ENCODE peak calls at places on chromosome 1, in five cellular contexts. V is H4, P is body of pancreas, L is neural progenitor cell, G is hypothalamus. D is an unnamed sample.

GRCh38 chr1:153794671-153795324 is 19.6 kb downstream of the SLC27A3 start:
- DNase-seq in V (no peak), P (no peak), G (no peak), L (peak; percentile 90), D (no peak)

GRCh38 chr1:229221106-229222019 is 49.5 kb upstream of the RAB4A start:
- DNase-seq in P (peak; percentile 90), V (peak; percentile 82), G (no peak), L (no peak), D (no peak)

GRCh38 chr1:97334454-97334853 is 586.4 kb downstream of the DPYD start:
- DNase-seq in G (no peak), P (no peak), L (no peak), V (no peak), D (no peak)

GRCh38 chr1:18284750-18285532 is 177.3 kb downstream of the IGSF21 start:
- DNase-seq in G (no peak), V (no peak), L (peak; percentile 28), P (no peak), D (no peak)

GRCh38 chr1:35210306-35211112 is 17.6 kb upstream of the SFPQ start:
- DNase-seq in P (no peak), L (peak; percentile 65), G (no peak), V (no peak), D (no peak)

GRCh38 chr1:240033406-240033805 is 58.3 kb upstream of the FMN2 start:
- DNase-seq in P (no peak), V (no peak), G (no peak), L (no peak), D (no peak)

GRCh38 chr1:77271851-77272250 is 10.0 kb upstream of the AK5 start:
- DNase-seq in P (no peak), G (no peak), V (no peak), L (no peak), D (no peak)

GRCh38 chr1:46401964-46402626 is 8.0 kb downstream of the FAAH start:
- DNase-seq in V (peak; percentile 96), P (peak; percentile 93), G (peak; percentile 56), L (peak; percentile 20), D (peak; percentile 19)

GRCh38 chr1:116261227-116261626 is 111.8 kb upstream of the ATP1A1 start:
- DNase-seq in V (no peak), G (no peak), P (no peak), L (peak; percentile 34), D (no peak)

GRCh38 chr1:3455630-3456448 is 1.4 kb downstream of the ARHGEF16 start:
- DNase-seq in P (no peak), V (no peak), L (no peak), G (no peak), D (no peak)

GRCh38 chr1:75412616-75413015 is 198.3 kb downstream of the SLC44A5 start:
- DNase-seq in L (no peak), G (no peak), P (no peak), V (no peak), D (no peak)

GRCh38 chr1:65997693-65998092 is 205.0 kb downstream of the PDE4B start:
- DNase-seq in V (no peak), P (no peak), L (no peak), G (no peak), D (no peak)

GRCh38 chr1:51756290-51756689 is 122.2 kb downstream of the NRDC start:
- DNase-seq in L (no peak), G (no peak), V (no peak), P (no peak), D (no peak)

GRCh38 chr1:183226361-183226760 is 40.3 kb downstream of the LAMC2 start:
- DNase-seq in V (no peak), L (no peak), G (no peak), P (no peak), D (no peak)

GRCh38 chr1:9437931-9438330 is 101.3 kb upstream of the SLC25A33 start:
- DNase-seq in G (peak; percentile 46), P (peak; percentile 85), V (peak; percentile 32), L (no peak), D (no peak)

GRCh38 chr1:7227654-7228053 is 442.4 kb downstream of the CAMTA1 start:
- DNase-seq in P (no peak), G (no peak), L (no peak), V (no peak), D (no peak)

GRCh38 chr1:171716620-171717019 is 25.2 kb downstream of the VAMP4 start:
- DNase-seq in P (no peak), G (no peak), L (no peak), V (no peak), D (no peak)

GRCh38 chr1:19309123-19309813 is 2.7 kb downstream of the AKR7A2 start:
- DNase-seq in P (no peak), L (no peak), V (no peak), G (no peak), D (no peak)

GRCh38 chr1:167090289-167090942 is at the start of gene GPA33:
- DNase-seq in G (no peak), P (no peak), V (no peak), L (no peak), D (peak; percentile 87)

GRCh38 chr1:228351850-228352249 is 54.8 kb downstream of the TRIM11 start:
- DNase-seq in G (no peak), L (no peak), P (no peak), V (no peak), D (no peak)

GRCh38 chr1:53765656-53766055 is 26.7 kb upstream of the GLIS1 start:
- DNase-seq in G (no peak), P (no peak), L (no peak), V (peak; percentile 30), D (peak; percentile 28)

GRCh38 chr1:50412813-50413476 is 10.3 kb downstream of the DMRTA2 start:
- DNase-seq in G (no peak), V (no peak), L (no peak), P (no peak), D (no peak)

GRCh38 chr1:240597153-240597745 is 14.7 kb downstream of the GREM2 start:
- DNase-seq in P (no peak), L (peak; percentile 18), V (no peak), G (no peak), D (no peak)

GRCh38 chr1:58823481-58824010 is 39.7 kb upstream of the JUN start:
- DNase-seq in G (no peak), P (peak; percentile 9), L (no peak), V (no peak), D (no peak)

GRCh38 chr1:21829294-21829693 is 17.2 kb downstream of the LDLRAD2 start:
- DNase-seq in L (no peak), P (no peak), G (no peak), V (no peak), D (no peak)

GRCh38 chr1:230754831-230755230 is 7.6 kb downstream of the CAPN9 start:
- DNase-seq in V (peak; percentile 54), L (no peak), P (peak; percentile 17), G (no peak), D (no peak)

GRCh38 chr1:149942207-149942606 is 5.5 kb upstream of the MTMR11 start:
- DNase-seq in G (peak; percentile 11), V (no peak), P (no peak), L (peak; percentile 75), D (no peak)

GRCh38 chr1:10909697-10910489 is 102.6 kb upstream of the TARDBP start:
- DNase-seq in V (peak; percentile 47), P (peak; percentile 51), L (peak; percentile 78), G (no peak), D (peak; percentile 50)

GRCh38 chr1:157132602-157133167 is 5.5 kb downstream of the ETV3 start:
- DNase-seq in P (no peak), G (no peak), L (no peak), V (no peak), D (no peak)

GRCh38 chr1:243729956-243730355 is 120.1 kb downstream of the AKT3 start:
- DNase-seq in P (no peak), V (no peak), L (no peak), G (no peak), D (no peak)

GRCh38 chr1:238485062-238485905 is 594.6 kb upstream of the ZP4 start:
- DNase-seq in G (no peak), P (no peak), L (peak; percentile 38), V (peak; percentile 69), D (no peak)

GRCh38 chr1:116066868-116067563 is 44.2 kb upstream of the MAB21L3 start:
- DNase-seq in P (no peak), L (no peak), V (peak; percentile 3), G (no peak), D (no peak)

GRCh38 chr1:231274119-231274825 is 33.3 kb downstream of the GNPAT start:
- DNase-seq in V (no peak), P (no peak), G (no peak), L (no peak), D (no peak)

GRCh38 chr1:156608981-156609380 is 7.7 kb upstream of the GPATCH4 start:
- DNase-seq in L (peak; percentile 58), P (no peak), G (no peak), V (no peak), D (peak; percentile 48)

GRCh38 chr1:23719162-23719820 is 24.0 kb upstream of the ELOA start:
- DNase-seq in G (no peak), L (no peak), V (no peak), P (no peak), D (no peak)

GRCh38 chr1:213381572-213382084 is 330.6 kb downstream of the RPS6KC1 start:
- DNase-seq in V (no peak), G (no peak), P (no peak), L (no peak), D (no peak)

GRCh38 chr1:40059292-40059959 is 18.9 kb downstream of the CAP1 start:
- DNase-seq in L (no peak), G (no peak), P (no peak), V (peak; percentile 38), D (peak; percentile 90)